ENCODE peak calls at places on chromosomes 2 and 18, in four cellular contexts. Y is T1000, K is nephron progenitor cell, Z is mesothelial cell of epicardium. A is an unnamed sample.

GRCh38 chr2:85073061-85073460 is 60.1 kb upstream of the TCF7L1 start:
- DNase-seq in Y (no peak), K (no peak), Z (no peak), A (no peak)

GRCh38 chr2:186518945-186519344 is 32.9 kb downstream of the ZC3H15 start:
- DNase-seq in Y (no peak), K (no peak), Z (no peak), A (no peak)

GRCh38 chr2:72147303-72147970 is at the start of gene CYP26B1:
- DNase-seq in Y (no peak), K (peak), Z (no peak), A (no peak)

GRCh38 chr2:32941944-32942690 is 4.6 kb upstream of the LTBP1 start:
- DNase-seq in Y (no peak), K (no peak), Z (no peak), A (no peak)

GRCh38 chr2:234145511-234145910 is 95.0 kb downstream of the SPP2 start:
- DNase-seq in Y (no peak), K (no peak), Z (no peak), A (no peak)

GRCh38 chr2:195411219-195411687 is 245.8 kb upstream of the SLC39A10 start:
- DNase-seq in Y (peak), K (no peak), Z (no peak), A (no peak)

GRCh38 chr2:127083819-127084503 is 23.0 kb downstream of the BIN1 start:
- DNase-seq in Y (peak), K (no peak), Z (no peak), A (no peak)

GRCh38 chr2:163657257-163657656 is 78.6 kb downstream of the FIGN start:
- DNase-seq in Y (no peak), K (no peak), Z (no peak), A (peak)

GRCh38 chr2:128425216-128425615 is 106.5 kb upstream of the HS6ST1 start:
- DNase-seq in Y (no peak), K (no peak), Z (peak), A (no peak)

GRCh38 chr2:154692927-154693326 is 5.6 kb upstream of the KCNJ3 start:
- DNase-seq in Y (no peak), K (no peak), Z (no peak), A (no peak)

GRCh38 chr18:50816767-50817166 is 3.0 kb downstream of the MRO start:
- DNase-seq in Y (no peak), K (peak), Z (no peak), A (no peak)

GRCh38 chr2:9163306-9164111 is 43.1 kb upstream of the ASAP2 start:
- DNase-seq in Y (no peak), K (no peak), Z (no peak), A (no peak)

GRCh38 chr2:238910751-238911351 is 63.0 kb downstream of the TWIST2 start:
- DNase-seq in Y (no peak), K (no peak), Z (no peak), A (peak)

GRCh38 chr2:36731941-36732700 is 35.6 kb downstream of the VIT start:
- DNase-seq in Y (peak), K (no peak), Z (no peak), A (no peak)

GRCh38 chr2:118278046-118278445 is 189.8 kb downstream of the INSIG2 start:
- DNase-seq in Y (no peak), K (no peak), Z (no peak), A (no peak)

GRCh38 chr2:226638576-226638975 is 161.0 kb downstream of the IRS1 start:
- DNase-seq in Y (no peak), K (no peak), Z (no peak), A (no peak)

GRCh38 chr2:107772380-107772779 is 54.3 kb upstream of the RGPD4 start:
- DNase-seq in Y (no peak), K (no peak), Z (no peak), A (no peak)

GRCh38 chr2:64145119-64145518 is 899 bp upstream of the PELI1 start:
- DNase-seq in Y (no peak), K (no peak), Z (no peak), A (no peak)

GRCh38 chr2:214593723-214594122 is 182.9 kb downstream of the VWC2L start:
- DNase-seq in Y (peak), K (no peak), Z (no peak), A (no peak)

GRCh38 chr2:128751751-128752150 is 433.1 kb upstream of the HS6ST1 start:
- DNase-seq in Y (no peak), K (no peak), Z (no peak), A (no peak)

GRCh38 chr2:33458248-33458819 is 18.1 kb upstream of the RASGRP3 start:
- DNase-seq in Y (no peak), K (no peak), Z (no peak), A (no peak)

GRCh38 chr2:176753752-176754474 is 458.7 kb upstream of the HNRNPA3 start:
- DNase-seq in Y (no peak), K (no peak), Z (no peak), A (no peak)

GRCh38 chr2:105645031-105645940 is 99.4 kb upstream of the NCK2 start:
- DNase-seq in Y (no peak), K (no peak), Z (no peak), A (no peak)

GRCh38 chr18:46067431-46068007 is 4.5 kb downstream of the PSTPIP2 start:
- DNase-seq in Y (peak), K (no peak), Z (no peak), A (no peak)

A was measured in keratinocyte.